ENCODE peak calls at places on chromosomes 1 and 21, in five cellular contexts. P is ovary, Z is bronchial epithelial cell, N is SK-N-SH, H is GM23248. X is an unnamed sample. For H3K27me3, the result is how much of the 10 kb centered on the place peaks cover.

GRCh38 chr1:26733982-26734381 is 38.2 kb downstream of the ARID1A start:
- DNase-seq in P (no peak), Z (peak), N (no peak), H (peak), X (peak)

GRCh38 chr1:42529724-42530161 is 66.7 kb downstream of the CCDC30 start:
- DNase-seq in P (no peak), Z (peak), N (no peak), H (peak), X (peak)

GRCh38 chr1:212234431-212235298 is 50.5 kb upstream of the PPP2R5A start:
- DNase-seq in P (no peak), Z (peak), N (peak), H (peak), X (peak)

GRCh38 chr21:33684923-33685560 is 42.7 kb downstream of the ITSN1 start:
- DNase-seq in P (no peak), Z (peak), N (no peak), H (no peak), X (no peak)

GRCh38 chr1:111570781-111571181 is 48.8 kb upstream of the RAP1A start:
- DNase-seq in P (no peak), Z (peak), N (no peak), H (peak), X (no peak)

GRCh38 chr1:201295861-201296260 is 12.6 kb downstream of the PKP1 start:
- DNase-seq in P (no peak), Z (peak), N (no peak), H (peak), X (peak)

GRCh38 chr1:94992863-94993563 is 66.1 kb upstream of the CNN3 start:
- DNase-seq in P (no peak), Z (no peak), N (no peak), H (no peak), X (no peak)

GRCh38 chr21:45836694-45837670 is 144.6 kb upstream of the COL6A1 start:
- DNase-seq in P (no peak), Z (no peak), N (no peak), H (no peak), X (no peak)

GRCh38 chr1:41629571-41629970 is 145.1 kb upstream of the EDN2 start:
- DNase-seq in P (no peak), Z (peak), N (no peak), H (peak), X (peak)

GRCh38 chr1:39969531-39970270 is 14.8 kb downstream of the MFSD2A start:
- DNase-seq in P (no peak), Z (peak), N (no peak), H (no peak), X (no peak)

GRCh38 chr1:180928272-180929230 is 15.9 kb downstream of the KIAA1614 start:
- DNase-seq in P (no peak), Z (no peak), N (peak), H (no peak), X (no peak)

GRCh38 chr21:44085491-44086321 is 21.5 kb upstream of the PWP2 start:
- DNase-seq in P (no peak), Z (no peak), N (no peak), H (no peak), X (no peak)

GRCh38 chr1:58727363-58727762 is 27.5 kb upstream of the MYSM1 start:
- DNase-seq in P (no peak), Z (peak), N (no peak), H (peak), X (peak)

GRCh38 chr1:222104661-222105392 is 362.9 kb upstream of the DUSP10 start:
- DNase-seq in P (no peak), Z (no peak), N (no peak), H (no peak), X (no peak)

GRCh38 chr21:43662286-43662685 is 2.9 kb downstream of the RRP1B start:
- DNase-seq in P (no peak), Z (no peak), N (no peak), H (no peak), X (no peak)

GRCh38 chr1:221013691-221014293 is 134.5 kb downstream of the HLX start:
- DNase-seq in P (no peak), Z (no peak), N (no peak), H (no peak), X (peak)

GRCh38 chr1:184022651-184023050 is 14.9 kb downstream of the COLGALT2 start:
- DNase-seq in P (no peak), Z (no peak), N (peak), H (no peak), X (peak)

DNA sequence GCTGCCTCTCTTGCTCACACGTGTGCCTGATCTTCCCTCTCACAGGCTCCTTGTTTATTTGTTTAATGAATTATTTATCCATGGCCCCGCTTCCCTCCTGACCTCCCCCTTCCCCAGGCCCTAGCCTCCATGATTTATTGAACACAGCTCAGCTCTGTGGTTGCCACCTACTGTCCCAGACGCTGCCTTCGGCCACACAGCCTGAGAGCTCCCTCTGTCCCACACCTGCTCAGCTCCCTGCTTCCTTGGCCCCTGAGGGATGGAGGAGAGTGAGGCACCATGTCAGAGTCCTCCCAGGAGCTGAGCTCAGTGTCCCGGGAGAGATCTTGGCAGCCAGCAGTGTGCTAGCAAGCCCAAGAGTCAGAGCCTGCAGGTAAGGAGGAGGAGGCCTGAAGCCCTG is 3.1 kb upstream of the EFNA3 start:
- DNase-seq in P (no peak), Z (no peak), N (no peak), H (no peak), X (no peak)
- H3K27me3 ChIP-seq in P (under half), Z (under half), N (under half), H (under half), X (under half)

GRCh38 chr1:154838473-154838872 is 31.6 kb downstream of the KCNN3 start:
- DNase-seq in P (no peak), Z (no peak), N (no peak), H (no peak), X (no peak)

GRCh38 chr1:154835531-154836285 is 34.4 kb downstream of the KCNN3 start:
- DNase-seq in P (no peak), Z (no peak), N (no peak), H (no peak), X (no peak)

GRCh38 chr1:154838988-154839387 is 31.1 kb downstream of the KCNN3 start:
- DNase-seq in P (no peak), Z (no peak), N (no peak), H (no peak), X (no peak)

GRCh38 chr1:154837679-154838171 is 32.4 kb downstream of the KCNN3 start:
- DNase-seq in P (peak), Z (no peak), N (no peak), H (no peak), X (no peak)

DNA sequence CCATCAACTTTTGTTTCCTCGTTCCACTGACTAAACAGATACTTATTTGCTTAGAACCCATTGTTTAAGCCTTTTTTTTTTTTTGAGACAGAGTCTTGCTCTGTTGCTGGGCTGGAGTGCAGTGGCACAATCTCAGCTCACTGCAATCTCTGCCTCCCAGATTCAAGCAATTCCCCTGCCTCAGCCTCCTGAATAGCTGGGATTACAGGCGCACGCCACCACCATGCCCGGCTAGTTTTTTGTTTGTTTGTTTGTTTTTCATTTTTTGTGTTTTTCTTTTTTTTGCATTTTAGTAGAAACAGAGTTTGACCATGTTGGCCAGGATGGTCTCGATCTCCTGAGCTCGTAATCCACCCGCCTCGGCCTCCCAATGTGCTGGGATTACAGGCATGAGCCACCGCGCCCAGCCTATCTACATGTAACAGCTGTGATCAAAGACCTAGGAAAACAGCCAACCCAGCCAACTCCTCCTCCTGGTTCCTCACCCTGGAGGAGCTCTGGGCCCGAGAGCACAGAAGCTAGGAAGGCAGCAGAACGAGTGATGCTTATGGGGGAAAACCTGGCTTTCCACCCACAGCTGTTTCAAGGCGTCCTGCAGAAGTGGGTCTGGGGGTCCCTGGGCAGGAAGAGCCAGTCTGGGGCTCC is 32.9 kb downstream of the KCNN3 start:
- DNase-seq in P (peak), Z (no peak), N (no peak), H (no peak), X (no peak)
- H3K27me3 ChIP-seq in P (under half), Z (under half), N (under half), H (under half), X (half or more)

GRCh38 chr21:42429856-42430255 is 26.2 kb downstream of the UBASH3A start:
- DNase-seq in P (no peak), Z (no peak), N (no peak), H (peak), X (no peak)

GRCh38 chr21:42429021-42429420 is 25.3 kb downstream of the UBASH3A start:
- DNase-seq in P (no peak), Z (no peak), N (no peak), H (no peak), X (no peak)

GRCh38 chr21:42431196-42431595 is 27.5 kb downstream of the UBASH3A start:
- DNase-seq in P (no peak), Z (no peak), N (no peak), H (no peak), X (no peak)

GRCh38 chr21:42432695-42433094 is 29.0 kb downstream of the UBASH3A start:
- DNase-seq in P (no peak), Z (no peak), N (no peak), H (no peak), X (no peak)

DNA sequence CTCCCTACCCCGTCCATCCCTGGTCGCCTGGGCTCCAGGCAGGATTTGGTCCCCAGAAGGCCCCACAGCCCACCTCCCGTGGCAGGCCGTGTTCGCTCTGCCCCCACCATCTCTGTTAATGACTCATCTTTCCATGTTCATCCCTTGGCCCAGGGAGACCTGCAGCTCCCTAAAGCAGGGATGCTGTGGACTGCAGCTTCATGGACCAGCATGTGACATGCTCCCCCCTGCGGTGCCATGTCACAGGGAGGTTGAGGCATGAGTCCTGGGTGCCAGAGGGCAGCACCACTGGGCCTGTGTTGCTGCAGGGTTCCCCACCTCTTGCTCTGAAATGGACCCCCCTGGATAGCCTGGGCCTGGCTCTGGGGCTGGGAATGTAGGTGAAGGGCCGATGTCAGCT is 26.9 kb downstream of the UBASH3A start:
- DNase-seq in P (no peak), Z (no peak), N (no peak), H (no peak), X (no peak)
- H3K27me3 ChIP-seq in P (under half), Z (under half), N (under half), H (under half), X (under half)

DNA sequence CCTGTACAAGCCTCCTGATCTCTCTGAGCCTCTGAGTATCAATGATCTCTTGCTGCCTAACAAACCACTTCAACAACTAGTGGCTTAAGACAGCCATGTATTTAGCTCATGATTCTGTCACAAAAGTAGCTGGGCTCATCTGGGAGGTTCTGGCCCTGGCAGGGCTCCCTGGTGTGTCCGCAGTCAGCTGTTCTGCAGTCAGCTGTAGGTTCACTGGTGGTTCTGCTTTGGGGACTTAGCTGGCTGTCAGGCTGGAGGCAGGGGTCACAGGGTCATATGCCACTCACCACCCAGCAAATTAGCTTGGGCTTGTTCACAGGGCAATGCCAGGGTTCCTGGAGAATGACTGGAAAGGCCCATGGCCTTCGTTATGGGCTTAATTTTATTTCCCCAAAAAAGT is 64.8 kb downstream of the DISP3 start:
- DNase-seq in P (no peak), Z (no peak), N (no peak), H (no peak), X (no peak)
- H3K27me3 ChIP-seq in P (under half), Z (under half), N (under half), H (under half), X (half or more)

DNA sequence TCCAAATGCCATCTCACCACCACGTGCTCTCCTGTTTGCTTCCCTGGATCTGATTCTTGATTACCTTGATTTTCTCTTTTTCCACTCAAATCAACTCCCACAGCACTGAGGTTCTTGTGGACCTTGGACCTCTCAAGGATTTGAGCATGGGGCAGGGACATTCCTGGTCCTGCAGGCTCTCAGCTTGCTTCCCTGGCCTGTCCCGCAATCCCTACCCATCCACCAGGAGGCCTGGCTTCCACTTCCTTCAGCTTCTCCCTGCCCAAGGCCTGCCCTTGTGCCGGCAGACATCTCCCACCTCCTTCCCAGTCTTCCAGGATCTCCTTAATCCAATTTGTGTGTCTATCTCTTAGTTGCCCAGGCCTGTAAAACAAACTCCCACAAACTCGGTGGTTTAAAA is 21.6 kb downstream of the PLA2G2A start:
- DNase-seq in P (no peak), Z (no peak), N (no peak), H (peak), X (no peak)
- H3K27me3 ChIP-seq in P (under half), Z (under half), N (under half), H (under half), X (under half)

GRCh38 chr21:37908691-37909090 is 7.6 kb downstream of the KCNJ6 start:
- DNase-seq in P (no peak), Z (no peak), N (no peak), H (no peak), X (no peak)
- H3K27me3 ChIP-seq in P (under half), Z (under half), N (under half), H (under half), X (half or more)

GRCh38 chr1:110207831-110208230 is 2.3 kb upstream of the KCNC4 start:
- DNase-seq in P (peak), Z (peak), N (peak), H (peak), X (peak)

GRCh38 chr1:110210604-110211502 is 739 bp downstream of the KCNC4 start:
- DNase-seq in P (peak), Z (no peak), N (peak), H (peak), X (peak)

GRCh38 chr1:110211503-110212164 is 1.5 kb downstream of the KCNC4 start:
- DNase-seq in P (no peak), Z (no peak), N (no peak), H (peak), X (no peak)

GRCh38 chr1:110208916-110209650 is 1.0 kb upstream of the KCNC4 start:
- DNase-seq in P (no peak), Z (no peak), N (no peak), H (no peak), X (no peak)

GRCh38 chr1:110209715-110210603 is at the start of gene KCNC4:
- DNase-seq in P (peak), Z (peak), N (peak), H (peak), X (peak)
- H3K27me3 ChIP-seq in P (under half), Z (under half), N (under half), H (under half), X (under half)

GRCh38 chr1:44405804-44406743 is 1.0 kb downstream of the RNF220 start:
- DNase-seq in P (no peak), Z (no peak), N (peak), H (peak), X (peak)

GRCh38 chr1:44406761-44407429 is 1.8 kb downstream of the RNF220 start:
- DNase-seq in P (no peak), Z (no peak), N (peak), H (peak), X (peak)

GRCh38 chr1:44405041-44405803 is at the start of gene RNF220:
- DNase-seq in P (no peak), Z (peak), N (peak), H (peak), X (peak)

DNA sequence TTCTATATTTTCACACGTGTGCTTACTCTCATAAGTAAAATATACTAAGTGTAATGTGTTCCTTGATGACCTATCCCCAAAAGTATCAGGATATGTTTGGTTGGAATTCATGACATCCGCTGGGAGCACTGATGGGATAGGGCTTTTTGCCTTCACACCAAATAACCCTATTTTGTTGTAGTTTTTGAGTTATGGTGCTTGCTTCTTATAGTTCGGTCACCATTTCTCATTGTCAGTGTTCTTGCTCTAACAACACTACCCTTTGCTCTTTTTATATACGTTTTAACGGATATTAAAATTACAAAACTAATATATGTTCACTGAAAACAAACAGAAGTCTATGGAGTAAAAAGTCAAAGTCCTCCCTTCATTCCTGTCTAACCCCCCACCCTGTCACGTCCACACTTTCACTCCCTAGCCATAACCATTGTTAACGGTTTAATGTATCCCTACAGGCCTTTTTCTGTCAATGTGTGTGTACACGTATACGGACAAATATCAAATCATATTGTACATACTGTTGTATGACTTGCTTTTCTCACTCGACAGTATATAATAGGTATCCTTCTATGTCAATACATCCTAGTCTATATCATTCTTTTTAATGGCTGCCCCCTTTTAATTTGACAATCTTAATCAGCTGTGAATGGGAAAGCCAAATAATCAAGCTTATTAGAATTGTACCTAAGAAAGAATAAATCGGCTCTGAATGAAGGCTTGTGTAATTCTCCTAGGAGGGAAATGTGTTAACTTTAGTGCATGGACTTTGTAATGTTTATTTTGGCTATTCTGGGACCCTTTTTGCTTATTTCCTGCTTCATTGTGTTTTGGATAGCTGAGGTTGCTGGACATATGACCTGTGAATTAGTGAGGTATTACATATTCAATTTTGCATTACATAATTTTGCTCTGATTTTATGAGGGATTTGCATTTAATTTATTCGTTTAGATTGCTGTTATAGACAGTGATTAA is 3.5 kb upstream of the RNF220 start:
- DNase-seq in P (no peak), Z (no peak), N (no peak), H (no peak), X (no peak)
- H3K27me3 ChIP-seq in P (under half), Z (under half), N (half or more), H (half or more), X (half or more)

DNA sequence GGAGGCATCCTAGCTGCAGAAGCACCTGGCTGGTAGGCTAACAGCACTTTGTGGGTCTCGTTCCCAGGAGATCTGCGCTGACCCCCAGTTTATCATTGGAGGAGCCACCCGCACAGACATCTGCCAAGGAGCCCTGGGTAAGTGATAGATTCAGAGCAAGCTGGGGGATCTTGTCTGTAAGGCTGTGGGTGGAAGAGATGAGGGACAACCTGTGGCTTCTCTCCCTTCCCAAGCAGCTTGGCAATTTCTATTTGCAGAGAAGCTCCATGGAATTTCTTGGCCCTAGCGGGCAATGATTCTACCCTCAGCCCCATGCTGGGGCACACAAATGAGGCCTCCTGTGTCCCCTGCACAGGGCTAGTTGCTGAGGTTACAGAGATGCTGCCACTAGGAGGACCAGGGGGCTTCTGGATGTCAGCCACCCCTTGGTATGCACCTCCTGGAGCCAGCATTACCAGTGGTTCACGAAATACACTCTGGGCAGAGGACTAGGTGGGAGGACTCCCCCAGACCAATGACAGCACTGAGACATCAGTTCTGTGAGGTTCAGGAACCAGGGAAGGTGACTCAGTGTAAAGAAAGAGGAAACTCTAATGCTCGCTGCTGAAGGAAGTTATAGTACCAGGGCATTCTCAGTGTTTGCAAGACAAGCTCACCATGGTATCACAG is 5.5 kb downstream of the CAPN2 start:
- DNase-seq in P (no peak), Z (peak), N (no peak), H (peak), X (no peak)
- H3K27me3 ChIP-seq in P (under half), Z (under half), N (under half), H (under half), X (under half)

X was measured in adipocyte.